ENCODE peak calls at places on chromosomes 16 and 17, in four cellular contexts. X is IMR-90, T is GM12878, S is K562. G is an unnamed sample.

GRCh38 chr16:1887711-1888354 is 15.9 kb upstream of the MEIOB start:
- DNase-seq in X (no peak), T (no peak), S (peak), G (no peak)

GRCh38 chr16:1100084-1100800 is 4.2 kb upstream of the C1QTNF8 start:
- DNase-seq in X (no peak), T (no peak), S (no peak), G (no peak)

GRCh38 chr17:70053241-70054234 is 21.5 kb upstream of the KCNJ16 start:
- DNase-seq in X (peak), T (no peak), S (no peak), G (peak)

GRCh38 chr17:2292100-2292499 is 11.5 kb downstream of the SMG6 start:
- DNase-seq in X (peak), T (no peak), S (no peak), G (no peak)

GRCh38 chr17:20965492-20965891 is 77.3 kb downstream of the USP22 start:
- DNase-seq in X (no peak), T (no peak), S (no peak), G (no peak)

GRCh38 chr17:1039511-1040215 is 42.7 kb downstream of the TIMM22 start:
- DNase-seq in X (no peak), T (no peak), S (no peak), G (peak)

GRCh38 chr17:4142107-4142900 is 526 bp downstream of the ZZEF1 start:
- DNase-seq in X (peak), T (no peak), S (no peak), G (peak)

GRCh38 chr16:11781773-11782172 is 15.3 kb downstream of the ZC3H7A start:
- DNase-seq in X (no peak), T (peak), S (no peak), G (peak)

GRCh38 chr17:40070895-40071719 is 8.3 kb downstream of the THRA start:
- DNase-seq in X (no peak), T (no peak), S (peak), G (no peak)

GRCh38 chr16:28140788-28141618 is 70.8 kb downstream of the XPO6 start:
- DNase-seq in X (no peak), T (peak), S (no peak), G (no peak)

GRCh38 chr16:743794-744500 is 3.1 kb upstream of the CIAO3 start:
- DNase-seq in X (no peak), T (no peak), S (peak), G (no peak)

GRCh38 chr16:85460983-85461813 is 151.9 kb upstream of the GSE1 start:
- DNase-seq in X (peak), T (no peak), S (peak), G (no peak)

GRCh38 chr17:75096082-75096625 is 8.4 kb downstream of the SLC16A5 start:
- DNase-seq in X (peak), T (no peak), S (peak), G (peak)

GRCh38 chr16:88809676-88810165 is 2.0 kb downstream of the APRT start:
- DNase-seq in X (no peak), T (no peak), S (no peak), G (no peak)

GRCh38 chr16:88811600-88811849 is 203 bp downstream of the APRT start:
- DNase-seq in X (no peak), T (no peak), S (peak), G (no peak)

GRCh38 chr16:88810166-88810867 is 1.4 kb downstream of the APRT start:
- DNase-seq in X (no peak), T (no peak), S (no peak), G (no peak)

GRCh38 chr16:88811850-88812736 is at the start of gene APRT:
- DNase-seq in X (peak), T (peak), S (peak), G (peak)

DNA sequence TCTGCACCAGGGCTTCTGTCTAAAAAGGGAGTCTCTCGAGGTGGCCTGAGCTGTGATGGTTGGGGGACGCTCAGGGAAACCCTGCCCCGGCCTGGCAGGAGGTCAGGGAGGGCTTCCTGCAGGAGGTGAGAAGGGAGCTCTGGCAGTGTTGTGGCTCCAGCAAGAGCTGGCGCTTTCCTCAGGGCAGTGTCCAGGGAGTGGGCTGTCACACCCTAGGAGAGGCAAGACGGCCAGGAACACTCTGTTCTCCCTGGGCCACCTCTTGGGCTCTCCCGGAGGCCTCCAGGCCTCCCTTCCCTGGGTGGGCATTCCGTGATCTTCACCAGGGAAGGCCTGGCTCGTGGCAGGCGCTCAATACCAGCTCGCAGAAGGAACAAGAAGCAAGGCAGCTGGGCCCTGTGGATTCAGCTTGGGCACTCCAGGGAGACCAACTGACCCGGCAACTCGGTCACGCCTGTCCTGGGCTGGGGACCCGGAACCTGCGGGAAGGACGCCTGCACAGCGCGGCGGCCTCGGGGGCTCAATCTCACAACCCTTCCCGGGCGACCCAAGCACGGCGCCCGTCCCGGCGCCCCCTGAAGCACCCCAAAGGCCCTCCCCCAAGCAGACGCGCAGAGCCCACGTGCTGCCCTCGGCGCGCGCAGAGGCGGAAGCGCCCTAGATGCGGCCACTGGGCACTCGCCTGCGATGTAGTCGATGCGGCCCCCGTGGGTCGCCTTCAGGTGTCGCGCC is 694 bp downstream of the APRT start:
- DNase-seq in X (peak), T (no peak), S (no peak), G (peak)
- TF ChIP-seq FOS in X (no peak), T (no peak), S (no peak), G (no peak)

DNA sequence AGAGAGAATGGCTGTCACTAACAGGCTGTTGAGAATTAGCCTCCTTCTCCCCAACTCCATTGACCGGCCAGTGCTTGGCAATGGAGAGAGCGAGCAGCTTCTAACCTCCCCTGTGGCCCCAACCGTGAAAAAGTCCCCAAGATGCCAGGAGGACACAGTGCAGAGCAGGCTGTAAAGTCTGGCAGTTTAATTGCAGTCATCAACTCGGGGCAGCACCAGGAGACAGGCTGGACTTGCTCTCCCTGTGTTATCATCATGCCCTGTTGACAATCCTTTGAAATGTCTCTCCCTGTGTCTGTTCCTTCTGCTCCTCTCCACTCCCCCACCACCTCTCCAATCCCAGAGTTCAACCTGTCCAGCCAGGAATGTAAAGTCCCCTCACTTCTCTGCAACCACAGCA is 721 bp upstream of the CDRT4 start:
- DNase-seq in X (no peak), T (no peak), S (no peak), G (no peak)
- TF ChIP-seq FOS in X (no peak), T (no peak), S (no peak), G (no peak)

DNA sequence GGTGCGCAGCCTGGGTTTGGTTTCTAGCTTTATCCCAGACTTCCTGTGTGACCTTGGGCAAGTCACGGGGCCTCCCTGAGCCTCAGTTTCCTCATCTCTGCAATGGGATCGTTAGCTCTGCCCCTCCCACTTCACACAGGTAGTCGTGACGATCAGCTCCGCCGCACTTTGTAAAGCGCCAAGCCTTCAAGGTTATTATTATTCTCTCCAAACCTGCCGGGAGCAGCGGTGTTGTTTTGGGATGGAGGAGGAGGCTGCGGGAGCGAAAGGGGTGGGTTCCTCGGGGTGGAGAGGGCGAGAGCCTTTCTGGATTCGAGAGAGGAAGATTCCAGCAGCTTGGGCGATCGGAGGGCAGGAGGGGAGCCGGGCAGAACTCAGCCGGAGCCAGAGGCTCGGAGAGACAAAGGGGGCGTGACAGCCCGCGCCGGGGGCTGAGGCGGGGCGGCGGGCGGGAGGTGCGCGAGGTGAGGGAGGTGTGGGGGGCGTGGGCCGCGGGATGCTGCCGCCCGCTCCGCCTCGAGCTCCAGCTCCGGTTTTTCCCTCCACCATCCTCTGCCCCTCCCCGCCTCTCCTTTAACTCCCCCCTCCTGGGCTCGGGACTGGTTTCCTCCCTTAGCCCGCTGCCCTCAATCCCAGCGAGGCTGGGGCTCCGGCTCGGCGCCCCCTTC is at the start of gene EFNB3:
- DNase-seq in X (no peak), T (no peak), S (peak), G (no peak)
- TF ChIP-seq FOS in X (no peak), T (no peak), S (no peak), G (no peak)

GRCh38 chr17:7234100-7235012 is at the start of gene DVL2:
- DNase-seq in X (peak), T (peak), S (peak), G (peak)

GRCh38 chr17:7236808-7237207 is 2.4 kb downstream of the PHF23 start:
- DNase-seq in X (no peak), T (no peak), S (no peak), G (no peak)

GRCh38 chr17:7237266-7237760 is 1.9 kb downstream of the PHF23 start:
- DNase-seq in X (no peak), T (no peak), S (no peak), G (peak)

GRCh38 chr17:7237761-7238417 is 1.4 kb downstream of the PHF23 start:
- DNase-seq in X (peak), T (no peak), S (peak), G (peak)

GRCh38 chr17:7235693-7236665 is 1.7 kb upstream of the DVL2 start:
- DNase-seq in X (peak), T (no peak), S (no peak), G (no peak)
- TF ChIP-seq FOS in X (peak), T (no peak), S (no peak), G (peak)

GRCh38 chr17:17560975-17561374 is 30.5 kb downstream of the PEMT start:
- DNase-seq in X (no peak), T (no peak), S (no peak), G (no peak)
- TF ChIP-seq FOS in X (no peak), T (no peak), S (no peak), G (no peak)

GRCh38 chr16:68737046-68737729 is at the start of gene CDH1:
- DNase-seq in X (no peak), T (no peak), S (no peak), G (no peak)
- TF ChIP-seq FOS in X (no peak), T (no peak), S (no peak), G (no peak)

GRCh38 chr17:13405807-13406206 is 195.9 kb downstream of the HS3ST3A1 start:
- DNase-seq in X (no peak), T (no peak), S (no peak), G (no peak)
- TF ChIP-seq FOS in X (no peak), T (no peak), S (no peak), G (no peak)

DNA sequence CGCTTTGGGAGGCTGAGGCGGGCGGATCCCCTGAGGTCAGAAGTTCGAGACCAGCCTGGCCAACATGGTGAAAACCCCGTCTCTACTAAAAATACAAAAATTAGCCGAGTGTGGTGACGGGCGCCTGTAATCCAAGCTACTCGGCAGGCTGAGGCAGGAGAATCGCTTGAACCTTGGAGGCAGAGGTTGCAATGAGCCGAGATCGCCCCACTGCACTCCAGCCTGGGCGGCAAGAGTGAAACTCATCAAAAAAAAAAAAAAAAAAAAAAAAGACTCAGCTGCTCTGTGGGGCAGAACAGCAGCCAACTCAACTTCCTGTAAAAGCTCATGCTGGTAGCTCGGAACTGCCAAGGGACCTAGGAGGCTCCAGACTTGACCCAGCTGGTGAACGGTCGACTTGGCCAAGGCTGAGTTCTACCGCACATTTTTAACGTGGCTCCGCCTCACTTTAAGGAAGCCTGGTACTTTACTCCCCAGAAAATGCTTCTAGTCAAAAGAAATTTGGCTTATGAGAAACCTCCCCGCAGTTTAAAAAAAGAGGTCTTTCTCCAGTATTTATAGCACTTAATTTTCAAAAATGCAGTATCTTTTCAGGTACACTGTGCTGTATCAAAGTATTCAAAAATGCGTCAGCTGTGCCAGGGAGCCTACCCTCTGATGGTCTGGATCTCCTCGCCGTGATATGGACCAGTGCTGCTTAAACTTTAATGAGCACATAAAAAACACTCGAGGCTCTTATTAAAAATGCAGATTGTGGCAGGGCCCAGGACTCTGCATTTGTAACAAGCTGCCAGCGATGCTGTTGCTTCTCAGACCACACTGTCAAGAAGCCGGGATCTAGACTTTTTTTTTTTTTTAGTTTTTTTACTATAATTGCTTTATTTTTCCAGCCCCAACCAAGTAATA is 1.2 kb upstream of the SMARCD2 start:
- DNase-seq in X (peak), T (peak), S (no peak), G (peak)
- TF ChIP-seq FOS in X (no peak), T (no peak), S (no peak), G (peak)

DNA sequence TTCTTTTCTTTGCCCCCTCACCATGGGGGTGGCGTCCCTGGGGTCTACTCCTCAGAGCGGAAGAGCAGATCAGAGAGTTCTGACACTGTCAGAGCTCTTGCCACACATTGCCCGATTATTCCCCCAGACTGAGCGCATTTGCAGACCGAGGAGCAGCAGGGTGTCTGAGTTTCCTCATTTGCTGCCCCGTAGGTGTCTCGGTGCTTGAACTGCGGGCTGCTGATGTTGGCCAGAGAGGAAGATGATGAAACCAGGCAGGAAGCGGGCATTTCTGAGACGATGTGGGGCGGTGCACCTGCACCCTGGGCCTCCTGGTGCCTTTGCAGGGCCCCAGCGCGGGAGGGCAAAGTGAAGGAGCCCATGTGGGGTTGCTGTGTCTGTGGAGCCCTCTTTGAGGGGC is 55.2 kb downstream of the ARSG start:
- DNase-seq in X (no peak), T (peak), S (no peak), G (no peak)
- TF ChIP-seq FOS in X (no peak), T (no peak), S (no peak), G (no peak)

G was measured in endothelial cell of umbilical vein.